ENCODE peak calls at places on chromosomes 5 and 9, in seven cellular contexts. P is neuronal stem cell, M is IMR-90, L is mesenchymal stem cell, I is mesendoderm, C is H9, F is H1. B is an unnamed sample.

GRCh38 chr5:140232731-140233130 is 57.7 kb downstream of the CYSTM1 start:
- DNase-seq in P (no peak), M (no peak), L (no peak), I (no peak), C (no peak), F (no peak), B (no peak)

GRCh38 chr9:12716823-12717222 is 23.6 kb downstream of the TYRP1 start:
- DNase-seq in P (no peak), M (no peak), L (no peak), I (no peak), C (no peak), F (no peak), B (no peak)

GRCh38 chr9:134264169-134264568 is 62.1 kb upstream of the RXRA start:
- DNase-seq in P (no peak), M (no peak), L (no peak), I (no peak), C (no peak), F (no peak), B (no peak)

GRCh38 chr5:83925321-83925877 is 204.7 kb upstream of the HAPLN1 start:
- DNase-seq in P (no peak), M (peak; percentile 88), L (peak; percentile 56), I (peak; percentile 32), C (no peak), F (no peak), B (peak; percentile 87)

GRCh38 chr9:115015018-115015635 is 84.7 kb upstream of the TNFSF8 start:
- DNase-seq in P (peak; percentile 32), M (peak; percentile 64), L (peak; percentile 67), I (peak; percentile 70), C (peak; percentile 62), F (peak; percentile 71), B (peak; percentile 52)

GRCh38 chr5:138725153-138725884 is 27.9 kb upstream of the CTNNA1 start:
- DNase-seq in P (peak; percentile 24), M (peak; percentile 48), L (peak; percentile 54), I (peak; percentile 97), C (peak; percentile 93), F (peak; percentile 81), B (peak; percentile 97)

GRCh38 chr5:107739661-107740060 is 68.9 kb upstream of the EFNA5 start:
- DNase-seq in P (no peak), M (no peak), L (no peak), I (no peak), C (no peak), F (no peak), B (peak; percentile 30)

GRCh38 chr5:31706186-31706585 is 67.3 kb downstream of the PDZD2 start:
- DNase-seq in P (no peak), M (no peak), L (no peak), I (no peak), C (no peak), F (no peak), B (no peak)

GRCh38 chr5:38292228-38292627 is 33.9 kb downstream of the EGFLAM start:
- DNase-seq in P (no peak), M (no peak), L (no peak), I (no peak), C (no peak), F (no peak), B (no peak)

GRCh38 chr5:157816682-157817268 is 42.2 kb downstream of the CLINT1 start:
- DNase-seq in P (no peak), M (peak; percentile 29), L (peak; percentile 17), I (no peak), C (no peak), F (no peak), B (no peak)

GRCh38 chr5:173972844-173973613 is 15.9 kb upstream of the C5orf47 start:
- DNase-seq in P (peak; percentile 88), M (peak; percentile 83), L (peak; percentile 81), I (peak; percentile 92), C (peak; percentile 84), F (peak; percentile 90), B (peak; percentile 83)

GRCh38 chr9:114130141-114130540 is 25.2 kb upstream of the COL27A1 start:
- DNase-seq in P (no peak), M (no peak), L (no peak), I (no peak), C (no peak), F (no peak), B (no peak)

GRCh38 chr9:73038613-73039012 is 85.8 kb upstream of the ALDH1A1 start:
- DNase-seq in P (no peak), M (no peak), L (peak; percentile 32), I (peak; percentile 60), C (peak; percentile 35), F (no peak), B (no peak)

GRCh38 chr5:89967806-89968444 is 441.6 kb downstream of the CETN3 start:
- DNase-seq in P (no peak), M (no peak), L (peak; percentile 31), I (no peak), C (no peak), F (no peak), B (no peak)

GRCh38 chr9:121744687-121745395 is 93.4 kb downstream of the DAB2IP start:
- DNase-seq in P (no peak), M (peak; percentile 73), L (peak; percentile 43), I (peak; percentile 88), C (no peak), F (no peak), B (peak; percentile 90)

GRCh38 chr5:134438641-134439621 is 27.2 kb upstream of the CDKN2AIPNL start:
- DNase-seq in P (no peak), M (peak; percentile 98), L (peak; percentile 93), I (peak; percentile 93), C (peak; percentile 92), F (no peak), B (peak; percentile 99)

GRCh38 chr5:74296685-74297084 is 343.8 kb downstream of the ENC1 start:
- DNase-seq in P (no peak), M (peak; percentile 66), L (peak; percentile 13), I (no peak), C (no peak), F (no peak), B (no peak)

GRCh38 chr9:75230469-75230868 is 142.2 kb downstream of the OSTF1 start:
- DNase-seq in P (no peak), M (no peak), L (no peak), I (no peak), C (no peak), F (no peak), B (no peak)

GRCh38 chr5:56807698-56808097 is 7.7 kb upstream of the MAP3K1 start:
- DNase-seq in P (no peak), M (no peak), L (no peak), I (no peak), C (no peak), F (no peak), B (no peak)

GRCh38 chr9:19441730-19442129 is 32.9 kb downstream of the ACER2 start:
- DNase-seq in P (no peak), M (no peak), L (no peak), I (no peak), C (no peak), F (no peak), B (peak; percentile 63)

GRCh38 chr5:20323323-20323722 is 335.3 kb upstream of the CDH18 start:
- DNase-seq in P (no peak), M (no peak), L (no peak), I (no peak), C (no peak), F (no peak), B (no peak)

GRCh38 chr5:74141053-74141452 is 499.5 kb downstream of the ENC1 start:
- DNase-seq in P (no peak), M (peak; percentile 79), L (no peak), I (no peak), C (no peak), F (no peak), B (no peak)

GRCh38 chr5:72541501-72542235 is 34.5 kb upstream of the ZNF366 start:
- DNase-seq in P (no peak), M (no peak), L (no peak), I (peak; percentile 96), C (peak; percentile 42), F (no peak), B (no peak)

GRCh38 chr5:123670981-123671557 is 159.1 kb downstream of the CSNK1G3 start:
- DNase-seq in P (peak; percentile 51), M (peak; percentile 30), L (peak; percentile 60), I (peak; percentile 55), C (peak; percentile 29), F (peak; percentile 70), B (peak; percentile 84)

GRCh38 chr5:84724683-84725082 is 340.0 kb upstream of the EDIL3 start:
- DNase-seq in P (no peak), M (peak; percentile 75), L (peak; percentile 22), I (no peak), C (no peak), F (no peak), B (no peak)

GRCh38 chr9:21455320-21455719 is 15.1 kb downstream of the IFNA1 start:
- DNase-seq in P (no peak), M (peak; percentile 25), L (peak; percentile 38), I (peak; percentile 72), C (peak; percentile 54), F (no peak), B (peak; percentile 72)

GRCh38 chr9:71783120-71783523 is 14.8 kb upstream of the CEMIP2 start:
- DNase-seq in P (no peak), M (peak; percentile 19), L (no peak), I (peak; percentile 66), C (peak; percentile 38), F (no peak), B (peak; percentile 94)

GRCh38 chr9:133509179-133510083 is 15.3 kb downstream of the MYMK start:
- DNase-seq in P (no peak), M (no peak), L (peak; percentile 27), I (peak; percentile 93), C (peak; percentile 79), F (no peak), B (no peak)

GRCh38 chr5:168282120-168282519 is 9.3 kb upstream of the WWC1 start:
- DNase-seq in P (no peak), M (peak; percentile 86), L (peak; percentile 57), I (no peak), C (peak; percentile 47), F (no peak), B (peak; percentile 53)

DNA sequence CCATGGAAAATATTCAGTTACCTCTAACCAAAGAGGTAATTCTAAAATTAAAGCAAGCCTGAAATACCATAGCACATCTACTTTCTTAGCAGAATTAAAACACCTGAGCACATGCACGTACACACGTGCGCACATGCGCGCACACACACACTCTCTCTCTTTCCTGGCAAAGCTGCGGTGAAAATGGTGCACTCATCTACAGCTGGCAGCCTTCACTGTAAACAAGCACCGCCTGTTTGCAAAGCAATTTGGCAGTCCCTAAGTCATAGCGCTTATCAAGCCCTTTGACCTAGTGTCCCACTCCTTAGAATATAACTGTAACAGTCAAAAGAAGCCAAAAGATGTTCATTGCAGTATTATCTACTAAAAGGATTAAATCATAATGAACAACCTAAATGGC is 278.7 kb downstream of the DENND1A start:
- DNase-seq in P (no peak), M (no peak), L (no peak), I (no peak), C (no peak), F (no peak), B (no peak)
- H2BK120ac ChIP-seq in P (no peak overlapping the region), M (no peak overlapping the region), L (no peak overlapping the region), I (no peak overlapping the region), C (no peak overlapping the region), F (no peak overlapping the region), B (no peak overlapping the region)

GRCh38 chr9:100999914-101000540 is 28.5 kb upstream of the PLPPR1 start:
- DNase-seq in P (no peak), M (no peak), L (no peak), I (no peak), C (no peak), F (no peak), B (no peak)
- H2BK120ac ChIP-seq in P (no peak overlapping the region), M (no peak overlapping the region), L (no peak overlapping the region), I (no peak overlapping the region), C (no peak overlapping the region), F (no peak overlapping the region), B (no peak overlapping the region)

GRCh38 chr9:105841562-105841961 is 147.2 kb downstream of the TMEM38B start:
- DNase-seq in P (no peak), M (no peak), L (no peak), I (no peak), C (no peak), F (no peak), B (no peak)
- H2BK120ac ChIP-seq in P (no peak overlapping the region), M (no peak overlapping the region), L (no peak overlapping the region), I (no peak overlapping the region), C (no peak overlapping the region), F (no peak overlapping the region), B (no peak overlapping the region)

GRCh38 chr9:112065781-112066606 is 109.1 kb downstream of the SUSD1 start:
- DNase-seq in P (no peak), M (peak; percentile 94), L (peak; percentile 89), I (peak; percentile 97), C (peak; percentile 51), F (no peak), B (peak; percentile 96)
- H2BK120ac ChIP-seq in P (no peak overlapping the region), M (peak overlapping the region; percentile 94), L (no peak overlapping the region), I (peak overlapping the region; percentile 51), C (no peak overlapping the region), F (no peak overlapping the region), B (no peak overlapping the region)

B was measured in trophoblast cell.